ENCODE peak calls at places on chromosomes 1 and 21, in five cellular contexts. N is hepatocyte, T is HFF-Myc, Z is putamen, D is HS-27A. J is an unnamed sample.

GRCh38 chr1:55362558-55362957 is 147.4 kb upstream of the USP24 start:
- DNase-seq in Z (no peak), D (no peak), T (no peak), N (no peak), J (no peak)

GRCh38 chr1:26053718-26054572 is 8.0 kb upstream of the SLC30A2 start:
- DNase-seq in T (no peak), Z (no peak), D (no peak), N (peak), J (no peak)

GRCh38 chr21:41766883-41767605 is at the start of gene RIPK4:
- DNase-seq in Z (no peak), D (no peak), N (peak), T (no peak), J (peak)

GRCh38 chr1:8818325-8818775 is 910 bp upstream of the RERE start:
- DNase-seq in Z (peak), N (peak), D (peak), T (peak), J (peak)

GRCh38 chr1:147580200-147580557 is 38.9 kb downstream of the BCL9 start:
- DNase-seq in Z (no peak), N (no peak), T (peak), D (no peak), J (peak)

GRCh38 chr21:16570196-16570595 is 840.4 kb downstream of the USP25 start:
- DNase-seq in T (no peak), Z (no peak), N (no peak), D (peak), J (no peak)

GRCh38 chr1:27549807-27550408 is 54.0 kb downstream of the AHDC1 start:
- DNase-seq in N (no peak), D (no peak), Z (no peak), T (no peak), J (no peak)

GRCh38 chr1:241627453-241628329 is 12.5 kb downstream of the CHML start:
- DNase-seq in N (peak), D (no peak), T (no peak), Z (no peak), J (peak)

GRCh38 chr1:33985166-33985565 is 121.3 kb downstream of the HMGB4 start:
- DNase-seq in D (no peak), N (no peak), Z (no peak), T (no peak), J (no peak)

GRCh38 chr1:163202833-163203451 is at the start of gene RGS5:
- DNase-seq in D (peak), T (no peak), N (no peak), Z (no peak), J (no peak)

J was measured in PC-3.